ENCODE peak calls at places on chromosomes 2 and 18, in nine cellular contexts. I is hepatocyte, B is astrocyte, H is fibroblast of lung, Y is mammary epithelial cell, S is mesenchymal stem cell, A is MM.1S, P is neuronal stem cell, G is IMR-90. T is an unnamed sample. For H3K36me3, the result is how much of the 10 kb centered on the place peaks cover.

GRCh38 chr18:77090546-77091200 is 41.9 kb downstream of the MBP start:
- DNase-seq in H (no peak), G (no peak), P (no peak), Y (no peak), B (no peak), I (no peak), S (no peak), A (no peak), T (no peak)

GRCh38 chr18:47801817-47802216 is 128.6 kb downstream of the SMAD2 start:
- DNase-seq in I (no peak), G (no peak), P (no peak), H (no peak), S (no peak), B (no peak), Y (no peak), A (no peak), T (no peak)

GRCh38 chr2:27855476-27855875 is 34.7 kb downstream of the RBKS start:
- DNase-seq in G (peak), H (peak), B (peak), I (no peak), P (no peak), Y (peak), S (peak), A (no peak), T (no peak)

GRCh38 chr18:58862851-58863538 is 1.7 kb upstream of the ZNF532 start:
- DNase-seq in S (peak), P (no peak), I (peak), H (peak), B (peak), A (peak), G (peak), Y (peak), T (peak)

GRCh38 chr18:55821219-55821618 is 233.2 kb upstream of the TCF4 start:
- DNase-seq in Y (peak), G (peak), I (no peak), S (peak), H (peak), A (no peak), P (no peak), B (peak), T (no peak)

GRCh38 chr2:1527153-1527992 is 114.1 kb downstream of the TPO start:
- DNase-seq in Y (no peak), P (no peak), S (no peak), B (no peak), G (no peak), I (no peak), A (no peak), H (no peak), T (no peak)

GRCh38 chr18:55086931-55087330 is 127.7 kb upstream of the CCDC68 start:
- DNase-seq in S (no peak), B (no peak), G (no peak), H (no peak), P (no peak), A (no peak), Y (no peak), I (no peak), T (no peak)

GRCh38 chr2:133812826-133813617 is 244.8 kb upstream of the NCKAP5 start:
- DNase-seq in H (peak), Y (peak), P (no peak), B (peak), A (no peak), S (peak), G (peak), I (peak), T (no peak)

GRCh38 chr2:9844581-9844980 is 1.3 kb downstream of the TAF1B start:
- DNase-seq in G (peak), A (peak), Y (no peak), H (peak), B (peak), P (no peak), S (peak), I (no peak), T (peak)

GRCh38 chr2:222610746-222611145 is 45.1 kb downstream of the FARSB start:
- DNase-seq in H (no peak), Y (no peak), G (peak), I (no peak), S (peak), B (no peak), A (no peak), P (no peak), T (no peak)

GRCh38 chr2:212968284-212969081 is 182.9 kb downstream of the IKZF2 start:
- DNase-seq in I (no peak), S (no peak), P (peak), A (no peak), G (no peak), Y (peak), H (peak), B (peak), T (no peak)

GRCh38 chr18:69838620-69839411 is 108.9 kb downstream of the CD226 start:
- DNase-seq in Y (peak), I (no peak), A (no peak), P (no peak), B (no peak), S (no peak), H (no peak), G (no peak), T (peak)

GRCh38 chr2:160901631-160902030 is 258.6 kb upstream of the TANK start:
- DNase-seq in S (no peak), Y (no peak), I (no peak), A (no peak), B (no peak), H (no peak), G (no peak), P (no peak), T (no peak)

GRCh38 chr2:26337298-26337697 is 8.6 kb upstream of the SELENOI start:
- DNase-seq in B (no peak), Y (no peak), I (no peak), P (no peak), G (no peak), H (no peak), A (no peak), S (no peak), T (no peak)

GRCh38 chr2:26333286-26333685 is 12.7 kb upstream of the SELENOI start:
- DNase-seq in Y (no peak), P (no peak), I (peak), S (no peak), G (no peak), B (no peak), H (no peak), A (no peak), T (no peak)

GRCh38 chr2:26330604-26331003 is 15.3 kb upstream of the SELENOI start:
- DNase-seq in H (peak), I (no peak), P (no peak), Y (no peak), B (peak), S (no peak), A (no peak), G (no peak), T (no peak)

GRCh38 chr2:26336719-26337118 is 9.2 kb upstream of the SELENOI start:
- DNase-seq in S (no peak), B (no peak), P (no peak), H (no peak), Y (no peak), I (no peak), G (no peak), A (no peak), T (no peak)

GRCh38 chr2:26335231-26335630 is 10.7 kb upstream of the SELENOI start:
- DNase-seq in H (no peak), P (no peak), A (no peak), Y (no peak), I (no peak), S (no peak), G (no peak), B (no peak), T (no peak)
- H2AFZ ChIP-seq in H (no peak), P (no peak), A (no peak), Y (no peak), I (no peak), S (no peak), G (no peak), B (no peak), T (no peak)

GRCh38 chr2:226742346-226742745 is 57.3 kb downstream of the IRS1 start:
- DNase-seq in I (no peak), G (peak), A (no peak), Y (no peak), P (no peak), H (peak), B (peak), S (no peak), T (no peak)
- H3K36me3 ChIP-seq in I (under half), G (under half), A (under half), Y (under half), P (under half), H (under half), B (under half), S (under half), T (under half)

DNA sequence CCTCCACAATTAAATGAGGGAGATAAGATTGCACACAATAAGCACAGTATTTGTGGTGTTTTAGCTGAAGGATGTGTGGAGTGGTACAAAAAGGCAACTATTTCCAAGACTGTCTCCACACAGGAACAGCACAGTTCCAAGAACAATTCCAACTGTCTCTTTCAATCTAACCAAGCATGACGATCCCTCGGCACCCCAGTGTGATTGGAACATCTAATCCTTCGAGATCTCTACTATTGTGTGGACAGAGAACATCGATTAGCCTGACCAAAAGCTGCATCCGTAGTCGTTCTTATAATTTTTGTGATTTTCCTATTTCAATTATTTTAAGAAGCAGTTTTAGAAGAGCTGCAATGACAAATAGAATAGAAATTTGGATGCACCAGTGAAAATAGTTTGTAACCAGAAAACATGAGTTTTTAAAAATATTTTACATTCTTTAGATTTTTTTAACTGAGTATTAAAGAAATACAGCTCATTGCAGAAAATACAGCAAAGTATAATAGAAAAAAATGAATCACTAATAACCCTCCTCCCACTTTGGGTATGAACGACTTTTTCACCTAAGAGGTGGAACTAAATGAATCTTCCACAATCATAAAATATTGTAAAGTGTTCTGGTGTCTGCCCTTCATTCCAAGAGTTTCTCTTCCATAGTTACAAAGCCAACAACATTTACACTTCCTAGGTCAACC is 76.4 kb upstream of the CABLES1 start:
- DNase-seq in I (no peak), Y (no peak), A (no peak), H (no peak), B (no peak), G (peak), P (no peak), S (no peak), T (no peak)
- H2AFZ ChIP-seq in I (no peak), Y (no peak), A (no peak), H (no peak), B (no peak), G (peak), P (no peak), S (no peak), T (no peak)

GRCh38 chr2:8819948-8820347 is 17.5 kb downstream of the KIDINS220 start:
- DNase-seq in I (no peak), H (no peak), Y (no peak), S (no peak), A (no peak), B (no peak), P (no peak), G (no peak), T (no peak)

GRCh38 chr2:8822218-8822617 is 15.2 kb downstream of the KIDINS220 start:
- DNase-seq in B (no peak), S (peak), H (no peak), G (peak), I (no peak), Y (peak), A (no peak), P (no peak), T (no peak)

GRCh38 chr2:8821276-8822217 is 15.9 kb downstream of the KIDINS220 start:
- DNase-seq in Y (no peak), G (peak), S (peak), P (no peak), A (no peak), H (peak), I (peak), B (peak), T (no peak)

GRCh38 chr2:8817219-8817618 is 20.2 kb downstream of the KIDINS220 start:
- DNase-seq in G (no peak), I (no peak), B (no peak), Y (no peak), S (no peak), H (no peak), A (no peak), P (no peak), T (no peak)

DNA sequence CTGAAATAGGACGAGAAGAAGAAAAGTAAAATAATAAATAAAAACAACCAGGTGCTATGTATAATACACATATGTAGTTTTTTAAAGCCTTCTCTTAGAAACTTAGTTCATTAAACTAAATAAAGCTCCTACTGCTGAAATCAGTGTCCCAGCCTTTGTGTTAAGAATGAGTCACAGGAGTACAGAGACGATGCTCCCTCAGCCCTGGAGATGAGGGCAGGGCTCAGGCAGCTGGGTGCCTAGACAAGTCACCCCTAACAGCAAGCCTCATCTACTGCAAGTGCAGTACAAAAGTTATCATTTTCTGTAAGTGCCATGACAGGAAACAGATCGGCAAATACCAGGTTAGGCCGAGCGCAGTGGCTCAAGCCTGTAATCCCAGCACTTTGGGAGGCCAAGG is 18.2 kb downstream of the KIDINS220 start:
- DNase-seq in Y (peak), P (no peak), S (peak), B (peak), A (no peak), H (peak), I (no peak), G (peak), T (no peak)
- H3K36me3 ChIP-seq in Y (under half), P (half or more), S (half or more), B (under half), A (under half), H (under half), I (under half), G (under half), T (under half)

GRCh38 chr2:39632871-39633270 is 32.8 kb upstream of the TMEM178A start:
- DNase-seq in S (no peak), G (peak), P (no peak), H (peak), A (no peak), Y (peak), B (peak), I (no peak), T (no peak)
- H2AFZ ChIP-seq in S (no peak), G (peak), P (peak), H (no peak), A (no peak), Y (peak), B (no peak), I (no peak), T (no peak)

GRCh38 chr2:38298539-38298938 is 78.5 kb downstream of the ATL2 start:
- DNase-seq in G (no peak), H (no peak), I (no peak), P (no peak), Y (no peak), B (no peak), S (no peak), A (no peak), T (no peak)

GRCh38 chr2:38294597-38294996 is 82.5 kb downstream of the ATL2 start:
- DNase-seq in P (no peak), H (peak), I (no peak), B (no peak), Y (no peak), A (no peak), G (peak), S (no peak), T (no peak)

GRCh38 chr2:38293152-38293865 is 83.8 kb downstream of the ATL2 start:
- DNase-seq in G (peak), A (no peak), I (no peak), B (no peak), P (no peak), Y (no peak), S (no peak), H (no peak), T (no peak)

GRCh38 chr2:38301340-38301968 is 75.6 kb downstream of the ATL2 start:
- DNase-seq in B (no peak), Y (no peak), I (no peak), A (peak), G (no peak), S (no peak), H (no peak), P (no peak), T (peak)

DNA sequence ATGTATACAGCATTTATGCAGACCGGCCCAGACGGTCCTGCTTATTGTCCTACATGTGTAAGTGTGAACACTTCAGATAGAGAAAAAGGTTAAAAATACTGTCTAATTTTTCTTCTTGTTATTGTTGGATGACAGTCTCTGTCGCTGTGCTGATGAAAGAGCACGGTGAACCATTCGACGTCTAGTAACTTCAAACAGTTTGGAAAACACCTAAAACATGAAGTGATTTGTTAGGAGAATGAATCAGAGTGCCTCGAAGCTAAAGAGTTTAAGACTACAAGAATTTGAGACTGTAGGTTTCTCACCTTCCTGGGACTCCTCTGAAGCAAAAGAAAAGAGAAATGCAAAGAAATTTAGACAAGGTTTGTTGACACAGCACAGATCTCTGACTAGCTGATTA is 80.7 kb downstream of the ATL2 start:
- DNase-seq in A (no peak), Y (peak), B (no peak), G (no peak), S (no peak), P (no peak), H (no peak), I (no peak), T (no peak)
- H3K36me3 ChIP-seq in A (under half), Y (under half), B (under half), G (under half), S (half or more), P (half or more), H (under half), I (under half), T (half or more)

DNA sequence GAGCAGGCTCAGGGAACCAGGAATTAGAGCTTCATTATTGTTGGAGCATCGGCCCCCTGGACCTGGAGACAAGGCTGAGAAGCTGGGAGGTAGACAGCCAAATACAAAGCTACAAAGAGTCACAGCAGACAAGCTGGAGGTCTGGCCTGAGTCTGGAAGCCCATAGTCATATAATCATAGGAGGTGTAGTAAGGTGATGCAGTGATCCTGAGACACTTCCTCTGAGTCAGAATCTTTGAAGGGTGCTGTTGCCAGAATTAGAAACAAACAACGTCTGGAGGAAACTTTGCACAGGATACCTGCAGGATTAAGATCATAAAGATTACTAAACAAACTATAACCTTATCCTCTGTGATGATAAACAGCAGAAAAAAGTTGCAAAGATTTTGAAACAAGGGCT is 213.8 kb downstream of the DSC3 start:
- DNase-seq in H (no peak), P (no peak), I (no peak), G (no peak), A (no peak), S (no peak), B (no peak), Y (peak), T (no peak)
- H2AFZ ChIP-seq in H (no peak), P (no peak), I (no peak), G (no peak), A (no peak), S (no peak), B (no peak), Y (no peak), T (no peak)